ENCODE peak calls at places on chromosome 16, in five cellular contexts. E is GM23338, R is neural progenitor cell, P is HCT116, B is MM.1S. J is an unnamed sample.

GRCh38 chr16:21075252-21075651 is 75.4 kb downstream of the DNAH3 start:
- DNase-seq in E (no peak), R (no peak), B (no peak), P (no peak), J (no peak)

GRCh38 chr16:12675852-12676251 is 127.8 kb downstream of the CPPED1 start:
- DNase-seq in E (no peak), R (no peak), P (no peak), B (no peak), J (no peak)

GRCh38 chr16:12569061-12569460 is 234.6 kb downstream of the CPPED1 start:
- DNase-seq in E (no peak), B (no peak), R (no peak), P (no peak), J (no peak)

GRCh38 chr16:15567823-15568222 is 75.1 kb downstream of the MARF1 start:
- DNase-seq in P (no peak), B (no peak), E (no peak), R (no peak), J (no peak)

GRCh38 chr16:64280317-64280716 is 841.5 kb downstream of the CDH11 start:
- DNase-seq in B (no peak), R (no peak), E (no peak), P (no peak), J (no peak)

GRCh38 chr16:86663691-86664517 is 85.6 kb downstream of the FOXL1 start:
- DNase-seq in E (no peak), R (no peak), P (no peak), B (no peak), J (no peak)

GRCh38 chr16:16084874-16085273 is 135.5 kb downstream of the ABCC1 start:
- DNase-seq in E (no peak), P (no peak), R (no peak), B (no peak), J (no peak)

GRCh38 chr16:56332464-56333079 is 92.8 kb downstream of the AMFR start:
- DNase-seq in B (peak), E (peak), R (peak), P (peak), J (peak)

GRCh38 chr16:31131416-31131815 is 4.1 kb downstream of the PRSS8 start:
- DNase-seq in E (no peak), B (no peak), P (no peak), R (no peak), J (no peak)

GRCh38 chr16:49581630-49582298 is 208.2 kb downstream of the C16orf78 start:
- DNase-seq in P (no peak), E (no peak), B (no peak), R (no peak), J (no peak)

GRCh38 chr16:87309912-87310485 is 7.2 kb downstream of the C16orf95 start:
- DNase-seq in R (no peak), B (no peak), P (no peak), E (no peak), J (no peak)

GRCh38 chr16:79171504-79172240 is 428.9 kb downstream of the MAF start:
- DNase-seq in B (no peak), E (no peak), R (no peak), P (no peak), J (no peak)

GRCh38 chr16:19835989-19836421 is 48.6 kb downstream of the GPRC5B start:
- DNase-seq in B (no peak), R (no peak), E (no peak), P (no peak), J (no peak)

GRCh38 chr16:83742520-83742919 is 65.3 kb upstream of the HSBP1 start:
- DNase-seq in R (no peak), E (no peak), B (no peak), P (no peak), J (no peak)

GRCh38 chr16:48537275-48537674 is 72.7 kb downstream of the N4BP1 start:
- DNase-seq in B (no peak), E (no peak), P (no peak), R (no peak), J (no peak)

GRCh38 chr16:48609453-48610023 is 442 bp downstream of the N4BP1 start:
- DNase-seq in P (no peak), E (peak), B (peak), R (peak), J (peak)

GRCh38 chr16:84836234-84836647 is 16.5 kb downstream of the CRISPLD2 start:
- DNase-seq in R (peak), P (no peak), E (peak), B (no peak), J (peak)

GRCh38 chr16:89241187-89242003 is 23.9 kb downstream of the ZNF778 start:
- DNase-seq in R (peak), P (peak), B (peak), E (peak), J (peak)

DNA sequence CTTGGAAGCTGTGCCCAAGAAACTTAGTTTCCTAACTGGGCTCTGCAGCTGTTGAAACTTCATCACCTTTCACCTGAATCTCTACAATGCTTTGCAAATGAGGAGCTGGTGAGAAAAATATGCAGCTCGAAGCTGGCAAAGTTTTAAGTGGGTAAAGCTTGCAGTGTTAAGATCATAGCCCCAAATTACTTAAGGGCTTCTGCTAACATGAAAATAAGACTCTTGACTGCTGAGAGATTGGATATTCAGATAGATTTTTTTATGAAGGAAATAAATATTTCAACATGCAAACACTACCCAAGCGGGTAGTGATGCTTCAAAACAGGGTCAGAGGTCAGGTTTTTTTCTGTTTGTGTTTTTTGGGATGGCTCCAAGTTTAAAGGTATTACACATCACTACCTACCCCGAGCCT is 278.7 kb downstream of the FTO start:
- DNase-seq in P (no peak), B (no peak), E (no peak), R (no peak), J (no peak)
- TF ChIP-seq EZH2phosphoT487 in P (no peak), B (no peak), E (no peak), R (no peak), J (no peak)

DNA sequence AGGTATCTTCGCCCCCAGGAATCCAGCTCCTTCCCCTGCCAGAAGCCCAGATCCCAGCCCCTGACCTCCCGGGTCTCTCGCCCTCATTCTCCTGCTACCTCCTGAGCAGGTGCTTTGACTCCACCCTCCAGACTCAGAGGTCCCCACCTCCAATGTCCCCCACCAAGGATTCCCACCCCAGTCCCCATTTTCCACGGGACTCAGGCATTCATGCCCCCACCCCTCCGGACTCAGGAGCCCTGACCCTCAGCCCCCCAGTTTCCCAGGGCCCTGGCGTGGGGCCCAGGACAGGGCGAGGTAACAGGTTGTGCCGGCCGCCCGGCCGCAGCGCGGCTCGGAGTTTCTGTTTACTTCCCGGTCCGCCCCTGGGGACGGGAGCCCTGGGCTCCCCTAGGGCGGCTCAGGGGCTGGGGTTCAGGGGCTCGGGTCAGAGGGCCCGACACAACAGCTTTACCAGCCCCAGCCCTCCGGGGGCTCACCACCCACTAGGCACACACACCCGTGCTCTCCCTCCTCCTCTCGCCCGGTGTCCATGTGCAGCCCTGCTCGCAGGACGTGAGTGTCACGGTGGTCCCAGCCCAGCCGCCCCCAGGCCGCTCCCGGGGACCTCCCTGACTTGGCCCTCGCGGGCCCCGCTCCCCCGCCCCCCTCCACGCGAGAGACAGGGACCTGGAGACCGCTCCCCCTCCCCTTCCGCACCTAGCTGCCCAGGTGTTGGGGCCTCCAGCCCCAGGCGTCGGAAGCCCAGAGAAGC is 595 bp downstream of the BICDL2 start:
- DNase-seq in R (no peak), E (peak), B (no peak), P (no peak), J (peak)
- TF ChIP-seq EZH2 in R (no peak), E (no peak), B (peak), P (no peak), J (no peak)

GRCh38 chr16:77816293-77816692 is 27.9 kb downstream of the VAT1L start:
- DNase-seq in E (no peak), P (no peak), B (no peak), R (no peak), J (no peak)
- TF ChIP-seq EZH2phosphoT487 in E (no peak), P (no peak), B (no peak), R (no peak), J (no peak)

GRCh38 chr16:1330931-1331711 is 2.3 kb upstream of the BAIAP3 start:
- DNase-seq in B (no peak), E (no peak), P (no peak), R (no peak), J (no peak)

GRCh38 chr16:1332618-1333148 is 762 bp upstream of the BAIAP3 start:
- DNase-seq in E (peak), P (no peak), R (no peak), B (no peak), J (no peak)

GRCh38 chr16:1333149-1333812 is at the start of gene BAIAP3:
- DNase-seq in E (peak), R (peak), P (no peak), B (no peak), J (peak)

GRCh38 chr16:1330260-1330914 is 3.1 kb upstream of the BAIAP3 start:
- DNase-seq in B (peak), R (no peak), P (no peak), E (peak), J (no peak)

GRCh38 chr16:1331712-1332617 is 1.5 kb upstream of the BAIAP3 start:
- DNase-seq in R (peak), E (peak), P (peak), B (peak), J (peak)
- TF ChIP-seq EZH2 in R (peak), E (no peak), P (no peak), B (no peak), J (peak)

GRCh38 chr16:66740010-66740409 is 11.4 kb downstream of the DYNC1LI2 start:
- DNase-seq in P (no peak), E (peak), R (peak), B (peak), J (peak)
- TF ChIP-seq EZH2phosphoT487 in P (no peak), E (no peak), R (no peak), B (no peak), J (no peak)

DNA sequence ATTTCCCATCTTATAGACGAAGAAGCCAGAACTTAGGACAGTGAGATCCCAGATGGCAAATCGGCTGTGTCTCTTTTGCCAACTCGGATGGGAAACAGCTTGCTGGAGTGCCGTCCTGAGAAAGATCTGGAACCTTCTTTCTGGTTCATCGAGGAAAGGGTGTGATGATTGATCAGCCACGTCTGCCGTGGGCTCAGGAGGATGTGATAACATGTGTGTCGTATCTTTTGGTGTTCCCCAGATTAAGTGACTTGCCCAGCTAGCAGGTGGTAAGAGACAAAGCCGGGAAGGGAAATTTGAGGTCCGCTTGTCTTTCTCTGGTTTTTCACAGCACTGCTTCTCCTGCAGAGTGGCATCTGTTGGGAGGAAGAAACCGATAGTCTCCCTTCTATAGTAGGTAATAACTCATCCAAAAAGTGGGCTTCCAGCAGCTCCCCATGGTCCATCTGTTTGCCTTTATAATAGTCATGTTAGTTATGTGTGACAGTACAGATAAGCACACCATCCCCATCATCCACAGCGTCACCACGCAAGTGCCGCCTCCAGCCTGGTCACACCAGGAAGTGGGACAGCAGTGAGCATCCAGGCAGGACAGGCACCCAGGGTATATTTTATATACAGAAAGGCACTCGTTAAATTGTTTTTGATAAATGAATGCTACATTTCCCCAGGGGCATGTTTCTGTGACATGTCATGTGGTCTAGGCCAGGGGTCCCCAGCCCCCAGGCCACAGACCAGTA is 175.5 kb downstream of the KATNIP start:
- DNase-seq in P (no peak), R (no peak), B (no peak), E (no peak), J (no peak)
- TF ChIP-seq EZH2 in P (no peak), R (no peak), B (no peak), E (no peak), J (no peak)

J was measured in hepatocyte.